ENCODE peak calls at places on chromosomes 6 and 20, in eight cellular contexts. O, C, J, H, I, U, Y and N are unnamed samples.

GRCh38 chr6:133540361-133540760 is 299.2 kb downstream of the EYA4 start:
- DNase-seq in O (no peak), C (no peak), J (no peak), H (no peak), I (no peak), U (no peak), Y (no peak), N (no peak)

GRCh38 chr6:19849736-19850135 is 12.6 kb downstream of the ID4 start:
- DNase-seq in O (no peak), C (no peak), J (no peak), H (no peak), I (no peak), U (no peak), Y (no peak), N (no peak)

GRCh38 chr6:148203970-148204369 is 138.7 kb upstream of the SASH1 start:
- DNase-seq in O (no peak), C (no peak), J (no peak), H (no peak), I (no peak), U (no peak), Y (no peak), N (no peak)

GRCh38 chr20:32485126-32485769 is 99.9 kb downstream of the NOL4L start:
- DNase-seq in O (peak), C (no peak), J (peak), H (peak), I (peak), U (peak), Y (peak), N (peak)

GRCh38 chr20:31919756-31920155 is 32.1 kb downstream of the PDRG1 start:
- DNase-seq in O (no peak), C (no peak), J (no peak), H (no peak), I (no peak), U (no peak), Y (no peak), N (no peak)

GRCh38 chr20:26163890-26164289 is 467.2 kb upstream of the ZNF337 start:
- DNase-seq in O (no peak), C (no peak), J (no peak), H (no peak), I (no peak), U (no peak), Y (peak), N (no peak)

GRCh38 chr20:53444386-53444785 is 149.3 kb downstream of the ZNF217 start:
- DNase-seq in O (no peak), C (no peak), J (no peak), H (peak), I (no peak), U (no peak), Y (no peak), N (no peak)

GRCh38 chr6:170529839-170530520 is 23.1 kb downstream of the PSMB1 start:
- DNase-seq in O (peak), C (peak), J (peak), H (peak), I (peak), U (peak), Y (peak), N (peak)

GRCh38 chr20:37345339-37346231 is at the start of gene SRC:
- DNase-seq in O (peak), C (no peak), J (peak), H (peak), I (peak), U (peak), Y (peak), N (peak)

GRCh38 chr6:24549674-24550418 is 55.1 kb downstream of the ALDH5A1 start:
- DNase-seq in O (no peak), C (no peak), J (peak), H (peak), I (no peak), U (no peak), Y (no peak), N (no peak)

GRCh38 chr6:91476000-91476399 is 889.1 kb upstream of the MAP3K7 start:
- DNase-seq in O (peak), C (no peak), J (no peak), H (no peak), I (no peak), U (no peak), Y (peak), N (peak)

GRCh38 chr20:33589059-33589458 is 73.1 kb upstream of the C20orf144 start:
- DNase-seq in O (no peak), C (no peak), J (no peak), H (peak), I (no peak), U (no peak), Y (no peak), N (no peak)